ENCODE peak calls at places on chromosomes 5 and 9, in five cellular contexts. One of them, this sample, is unnamed.

GRCh38 chr9:84140535-84141101 is 160.0 kb downstream of the RMI1 start:
- DNase-seq in psoas muscle: peak
- DNase-seq in AG04450: no peak
- DNase-seq in progenitor cell of endocrine pancreas: peak
- DNase-seq in prostate gland: no peak
- DNase-seq in this sample: no peak

GRCh38 chr5:66164044-66164790 is 20.1 kb downstream of the SREK1 start:
- DNase-seq in prostate gland: no peak
- DNase-seq in psoas muscle: no peak
- DNase-seq in progenitor cell of endocrine pancreas: no peak
- DNase-seq in AG04450: peak
- DNase-seq in this sample: no peak

GRCh38 chr9:4541281-4541680 is 51.0 kb downstream of the SLC1A1 start:
- DNase-seq in progenitor cell of endocrine pancreas: no peak
- DNase-seq in AG04450: no peak
- DNase-seq in prostate gland: no peak
- DNase-seq in psoas muscle: no peak
- DNase-seq in this sample: no peak

GRCh38 chr9:86351897-86352296 is 2.3 kb downstream of the TUT7 start:
- DNase-seq in progenitor cell of endocrine pancreas: no peak
- DNase-seq in prostate gland: no peak
- DNase-seq in psoas muscle: no peak
- DNase-seq in AG04450: no peak
- DNase-seq in this sample: no peak

GRCh38 chr5:39161578-39161977 is 57.8 kb downstream of the FYB1 start:
- DNase-seq in AG04450: no peak
- DNase-seq in prostate gland: no peak
- DNase-seq in progenitor cell of endocrine pancreas: no peak
- DNase-seq in psoas muscle: no peak
- DNase-seq in this sample: no peak

GRCh38 chr5:168820776-168821302 is 241.7 kb upstream of the PANK3 start:
- DNase-seq in progenitor cell of endocrine pancreas: no peak
- DNase-seq in psoas muscle: no peak
- DNase-seq in prostate gland: no peak
- DNase-seq in AG04450: no peak
- DNase-seq in this sample: no peak

GRCh38 chr5:137563646-137564474 is 64.7 kb upstream of the SPOCK1 start:
- DNase-seq in progenitor cell of endocrine pancreas: no peak
- DNase-seq in psoas muscle: no peak
- DNase-seq in AG04450: no peak
- DNase-seq in prostate gland: no peak
- DNase-seq in this sample: no peak

GRCh38 chr5:179699640-179700298 is 1.0 kb downstream of the CANX start:
- DNase-seq in prostate gland: no peak
- DNase-seq in AG04450: no peak
- DNase-seq in progenitor cell of endocrine pancreas: no peak
- DNase-seq in psoas muscle: no peak
- DNase-seq in this sample: peak

GRCh38 chr5:179273441-179274145 is 71.7 kb downstream of the ADAMTS2 start:
- DNase-seq in prostate gland: no peak
- DNase-seq in psoas muscle: no peak
- DNase-seq in AG04450: no peak
- DNase-seq in progenitor cell of endocrine pancreas: no peak
- DNase-seq in this sample: no peak

GRCh38 chr9:122941560-122942234 is 877 bp downstream of the RABGAP1 start:
- DNase-seq in AG04450: peak
- DNase-seq in prostate gland: peak
- DNase-seq in progenitor cell of endocrine pancreas: no peak
- DNase-seq in psoas muscle: no peak
- DNase-seq in this sample: no peak

GRCh38 chr9:110952018-110952864 is 86.0 kb downstream of the LPAR1 start:
- DNase-seq in AG04450: no peak
- DNase-seq in progenitor cell of endocrine pancreas: no peak
- DNase-seq in psoas muscle: no peak
- DNase-seq in prostate gland: no peak
- DNase-seq in this sample: no peak

GRCh38 chr5:179858241-179858585 is 404 bp downstream of the MRNIP start:
- DNase-seq in prostate gland: peak
- DNase-seq in progenitor cell of endocrine pancreas: no peak
- DNase-seq in psoas muscle: peak
- DNase-seq in AG04450: no peak
- DNase-seq in this sample: peak

GRCh38 chr9:22146604-22147003 is 137.5 kb upstream of the CDKN2B start:
- DNase-seq in prostate gland: no peak
- DNase-seq in psoas muscle: no peak
- DNase-seq in progenitor cell of endocrine pancreas: no peak
- DNase-seq in AG04450: no peak
- DNase-seq in this sample: no peak

GRCh38 chr9:133880851-133881634 is 111.1 kb downstream of the VAV2 start:
- DNase-seq in AG04450: no peak
- DNase-seq in prostate gland: no peak
- DNase-seq in progenitor cell of endocrine pancreas: no peak
- DNase-seq in psoas muscle: no peak
- DNase-seq in this sample: no peak
- TF ChIP-seq CTCF in AG04450: no peak
- TF ChIP-seq CTCF in prostate gland: no peak
- TF ChIP-seq CTCF in progenitor cell of endocrine pancreas: no peak
- TF ChIP-seq CTCF in psoas muscle: no peak
- TF ChIP-seq CTCF in this sample: no peak

GRCh38 chr5:134226441-134227192 is 744 bp upstream of the PPP2CA start:
- DNase-seq in progenitor cell of endocrine pancreas: no peak
- DNase-seq in psoas muscle: no peak
- DNase-seq in AG04450: no peak
- DNase-seq in prostate gland: no peak
- DNase-seq in this sample: no peak

GRCh38 chr5:134224905-134225779 is 731 bp downstream of the PPP2CA start:
- DNase-seq in progenitor cell of endocrine pancreas: peak
- DNase-seq in AG04450: no peak
- DNase-seq in psoas muscle: peak
- DNase-seq in prostate gland: peak
- DNase-seq in this sample: peak

GRCh38 chr5:134227259-134227658 is 1.4 kb upstream of the PPP2CA start:
- DNase-seq in progenitor cell of endocrine pancreas: no peak
- DNase-seq in prostate gland: no peak
- DNase-seq in psoas muscle: no peak
- DNase-seq in AG04450: no peak
- DNase-seq in this sample: peak

GRCh38 chr5:134225780-134226440 is at the start of gene PPP2CA:
- DNase-seq in progenitor cell of endocrine pancreas: peak
- DNase-seq in prostate gland: peak
- DNase-seq in psoas muscle: peak
- DNase-seq in AG04450: peak
- DNase-seq in this sample: peak

GRCh38 chr5:134223406-134224251 is 2.2 kb downstream of the PPP2CA start:
- DNase-seq in prostate gland: no peak
- DNase-seq in progenitor cell of endocrine pancreas: no peak
- DNase-seq in AG04450: no peak
- DNase-seq in psoas muscle: no peak
- DNase-seq in this sample: no peak
- TF ChIP-seq CTCF in prostate gland: no peak
- TF ChIP-seq CTCF in progenitor cell of endocrine pancreas: no peak
- TF ChIP-seq CTCF in AG04450: no peak
- TF ChIP-seq CTCF in psoas muscle: no peak
- TF ChIP-seq CTCF in this sample: no peak

DNA sequence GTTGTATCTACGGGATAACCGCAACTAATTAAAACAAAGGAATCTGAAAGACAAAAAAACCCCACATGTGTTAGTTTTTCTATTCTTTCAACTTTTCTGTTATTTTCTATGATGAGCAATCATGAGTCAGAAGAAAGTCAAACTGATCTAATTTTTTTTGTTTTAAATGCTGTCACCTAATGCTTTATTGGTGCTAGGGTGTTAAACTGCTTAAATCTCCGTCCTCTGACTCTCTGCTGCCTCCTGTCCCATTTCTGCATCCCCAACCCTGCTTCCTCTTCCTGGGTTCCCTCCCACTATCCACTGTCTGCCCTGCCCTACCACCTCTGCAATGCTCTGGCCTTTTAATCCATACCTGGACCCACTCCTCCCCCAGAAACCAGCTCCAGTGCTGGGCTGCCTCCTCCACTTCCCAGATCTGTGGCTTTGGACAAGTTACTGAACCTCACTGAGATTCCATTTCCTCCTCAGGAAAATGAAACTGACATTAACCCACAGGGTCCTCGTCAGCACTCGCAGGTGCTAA is 15.7 kb downstream of the PTPN3 start:
- DNase-seq in prostate gland: no peak
- DNase-seq in progenitor cell of endocrine pancreas: no peak
- DNase-seq in psoas muscle: no peak
- DNase-seq in AG04450: no peak
- DNase-seq in this sample: no peak
- TF ChIP-seq CTCF in prostate gland: no peak
- TF ChIP-seq CTCF in progenitor cell of endocrine pancreas: no peak
- TF ChIP-seq CTCF in psoas muscle: no peak
- TF ChIP-seq CTCF in AG04450: no peak
- TF ChIP-seq CTCF in this sample: no peak

GRCh38 chr9:128203842-128204551 is 818 bp downstream of the DNM1 start:
- DNase-seq in psoas muscle: no peak
- DNase-seq in progenitor cell of endocrine pancreas: no peak
- DNase-seq in AG04450: no peak
- DNase-seq in prostate gland: no peak
- DNase-seq in this sample: no peak
- TF ChIP-seq CTCF in psoas muscle: no peak
- TF ChIP-seq CTCF in progenitor cell of endocrine pancreas: no peak
- TF ChIP-seq CTCF in AG04450: no peak
- TF ChIP-seq CTCF in prostate gland: no peak
- TF ChIP-seq CTCF in this sample: no peak